ENCODE peak calls at places on chromosomes 3 and 15, in six cellular contexts. S, X, L, I, C and R are unnamed samples.

GRCh38 chr15:37096878-37097568 is 3.3 kb downstream of the MEIS2 start:
- DNase-seq in S (peak), X (no peak), L (no peak), I (peak), C (peak), R (no peak)

GRCh38 chr3:125050486-125051172 is 5.2 kb downstream of the HEG1 start:
- DNase-seq in S (no peak), X (no peak), L (no peak), I (no peak), C (no peak), R (no peak)

GRCh38 chr3:115503386-115503785 is 119.9 kb upstream of the GAP43 start:
- DNase-seq in S (no peak), X (no peak), L (no peak), I (no peak), C (no peak), R (no peak)

GRCh38 chr3:183515968-183516851 is 39.3 kb downstream of the KLHL6 start:
- DNase-seq in S (no peak), X (no peak), L (peak), I (no peak), C (no peak), R (no peak)

GRCh38 chr15:61227269-61228024 is 1.7 kb downstream of the RORA start:
- DNase-seq in S (peak), X (peak), L (no peak), I (peak), C (peak), R (no peak)

GRCh38 chr3:175932586-175932985 is 1073.5 kb downstream of the NAALADL2 start:
- DNase-seq in S (peak), X (no peak), L (no peak), I (no peak), C (no peak), R (no peak)

GRCh38 chr3:185534511-185534910 is 17.9 kb downstream of the LIPH start:
- DNase-seq in S (peak), X (no peak), L (no peak), I (no peak), C (no peak), R (no peak)

GRCh38 chr3:173825731-173826130 is 428.2 kb downstream of the NLGN1 start:
- DNase-seq in S (no peak), X (no peak), L (no peak), I (no peak), C (no peak), R (no peak)

GRCh38 chr3:71681224-71681668 is 44.0 kb downstream of the EIF4E3 start:
- DNase-seq in S (peak), X (peak), L (peak), I (peak), C (peak), R (no peak)

GRCh38 chr3:197270558-197271317 is 27.7 kb downstream of the DLG1 start:
- DNase-seq in S (no peak), X (no peak), L (no peak), I (no peak), C (no peak), R (no peak)

GRCh38 chr3:176914764-176915163 is 282.5 kb downstream of the TBL1XR1 start:
- DNase-seq in S (peak), X (no peak), L (no peak), I (no peak), C (no peak), R (no peak)

GRCh38 chr3:24401090-24401810 is 93.4 kb downstream of the THRB start:
- DNase-seq in S (no peak), X (no peak), L (no peak), I (no peak), C (no peak), R (no peak)

GRCh38 chr3:45486926-45487325 is 98.5 kb downstream of the LARS2 start:
- DNase-seq in S (no peak), X (no peak), L (no peak), I (no peak), C (no peak), R (no peak)

GRCh38 chr15:63385911-63386531 is 4.4 kb upstream of the CA12 start:
- DNase-seq in S (no peak), X (no peak), L (no peak), I (no peak), C (no peak), R (no peak)

GRCh38 chr3:197019021-197019420 is 10.6 kb downstream of the MELTF start:
- DNase-seq in S (no peak), X (no peak), L (no peak), I (no peak), C (no peak), R (peak)

GRCh38 chr3:69103123-69103522 is 18.4 kb downstream of the ARL6IP5 start:
- DNase-seq in S (no peak), X (no peak), L (no peak), I (no peak), C (no peak), R (no peak)

GRCh38 chr3:184688872-184689271 is 23.0 kb downstream of the MAGEF1 start:
- DNase-seq in S (no peak), X (no peak), L (no peak), I (no peak), C (no peak), R (no peak)

GRCh38 chr3:190321789-190322603 is at the start of gene CLDN1:
- DNase-seq in S (peak), X (peak), L (peak), I (peak), C (peak), R (peak)

GRCh38 chr3:174089592-174089991 is 692.0 kb downstream of the NLGN1 start:
- DNase-seq in S (no peak), X (no peak), L (no peak), I (no peak), C (no peak), R (no peak)

GRCh38 chr15:39242345-39242744 is 338.5 kb upstream of the THBS1 start:
- DNase-seq in S (peak), X (no peak), L (no peak), I (no peak), C (no peak), R (no peak)

GRCh38 chr3:147614210-147614609 is 205.0 kb downstream of the ZIC1 start:
- DNase-seq in S (no peak), X (no peak), L (no peak), I (no peak), C (no peak), R (no peak)

GRCh38 chr3:133987136-133987535 is 42.6 kb downstream of the SLCO2A1 start:
- DNase-seq in S (no peak), X (no peak), L (no peak), I (no peak), C (no peak), R (no peak)

GRCh38 chr3:8507496-8507895 is 5.9 kb downstream of the LMCD1 start:
- DNase-seq in S (no peak), X (no peak), L (no peak), I (no peak), C (no peak), R (no peak)

GRCh38 chr3:87488725-87489124 is 212.3 kb upstream of the POU1F1 start:
- DNase-seq in S (peak), X (no peak), L (no peak), I (no peak), C (no peak), R (no peak)

GRCh38 chr15:78988361-78988911 is 43.6 kb upstream of the CTSH start:
- DNase-seq in S (peak), X (peak), L (no peak), I (no peak), C (no peak), R (no peak)

GRCh38 chr3:134527037-134527436 is 41.2 kb downstream of the CEP63 start:
- DNase-seq in S (no peak), X (no peak), L (no peak), I (peak), C (peak), R (no peak)

GRCh38 chr15:68025860-68026424 is 28.2 kb upstream of the PIAS1 start:
- DNase-seq in S (peak), X (no peak), L (no peak), I (no peak), C (no peak), R (no peak)

GRCh38 chr3:120202363-120202762 is 82.7 kb downstream of the GPR156 start:
- DNase-seq in S (no peak), X (no peak), L (no peak), I (no peak), C (no peak), R (no peak)

GRCh38 chr15:27172821-27173220 is 201.8 kb downstream of the GABRG3 start:
- DNase-seq in S (no peak), X (no peak), L (no peak), I (no peak), C (no peak), R (no peak)

GRCh38 chr15:73767794-73768501 is 14.8 kb upstream of the INSYN1 start:
- DNase-seq in S (no peak), X (no peak), L (no peak), I (peak), C (no peak), R (no peak)

GRCh38 chr15:40762919-40763800 is 708 bp upstream of the GCHFR start:
- DNase-seq in S (peak), X (peak), L (no peak), I (peak), C (peak), R (no peak)

GRCh38 chr3:188037965-188038581 is 115.9 kb upstream of the LPP start:
- DNase-seq in S (no peak), X (no peak), L (no peak), I (no peak), C (no peak), R (no peak)

GRCh38 chr15:75532413-75533250 is 46.5 kb downstream of the PTPN9 start:
- DNase-seq in S (peak), X (peak), L (no peak), I (peak), C (peak), R (no peak)

GRCh38 chr15:62067448-62068044 is 769 bp downstream of the C2CD4A start:
- DNase-seq in S (no peak), X (peak), L (no peak), I (peak), C (peak), R (no peak)

GRCh38 chr15:60469893-60470641 is 8.9 kb downstream of the ICE2 start:
- DNase-seq in S (no peak), X (no peak), L (no peak), I (no peak), C (no peak), R (no peak)

GRCh38 chr3:87267953-87268645 is 8.3 kb downstream of the POU1F1 start:
- DNase-seq in S (no peak), X (no peak), L (no peak), I (no peak), C (no peak), R (no peak)

GRCh38 chr3:102069211-102069662 is 219.9 kb downstream of the NFKBIZ start:
- DNase-seq in S (peak), X (peak), L (no peak), I (no peak), C (no peak), R (no peak)

GRCh38 chr15:39691229-39691628 is 91.4 kb downstream of the FSIP1 start:
- DNase-seq in S (peak), X (peak), L (no peak), I (no peak), C (no peak), R (no peak)

DNA sequence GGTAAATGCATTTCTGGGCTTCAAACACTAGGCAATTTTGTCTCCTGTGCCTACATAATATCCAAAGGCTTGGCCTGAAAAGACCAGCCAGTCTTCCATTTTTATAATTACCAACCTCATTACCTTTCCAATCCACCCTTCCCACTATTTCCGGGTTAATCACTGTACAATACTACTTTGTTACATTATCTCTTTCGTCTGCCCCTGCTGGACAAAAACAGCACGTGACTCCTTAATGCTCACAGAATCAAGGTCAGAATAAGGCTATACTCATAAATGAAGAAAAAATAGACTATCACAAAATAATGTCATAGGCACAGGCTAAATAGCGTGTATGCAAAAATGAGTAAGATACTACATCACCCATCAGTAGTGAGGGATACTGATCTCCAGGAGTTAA is 40.1 kb downstream of the ABI3BP start:
- DNase-seq in S (no peak), X (no peak), L (no peak), I (no peak), C (no peak), R (no peak)
- TF ChIP-seq CTCF in S (no peak), X (no peak), L (no peak), I (peak), C (peak), R (peak)

GRCh38 chr15:85414495-85414894 is 34.1 kb downstream of the AKAP13 start:
- DNase-seq in S (peak), X (no peak), L (no peak), I (no peak), C (no peak), R (no peak)
- TF ChIP-seq CTCF in S (no peak), X (peak), L (peak), I (no peak), C (no peak), R (peak)

GRCh38 chr3:4720316-4721075 is 227.3 kb downstream of the ITPR1 start:
- DNase-seq in S (peak), X (peak), L (no peak), I (peak), C (no peak), R (no peak)
- TF ChIP-seq CTCF in S (peak), X (peak), L (no peak), I (peak), C (peak), R (peak)

GRCh38 chr3:7260975-7261374 is 400.1 kb downstream of the GRM7 start:
- DNase-seq in S (no peak), X (no peak), L (no peak), I (no peak), C (no peak), R (no peak)
- TF ChIP-seq CTCF in S (no peak), X (no peak), L (no peak), I (no peak), C (no peak), R (no peak)

GRCh38 chr15:65133550-65134200 is at the start of gene PDCD7:
- DNase-seq in S (peak), X (peak), L (peak), I (peak), C (peak), R (no peak)

GRCh38 chr15:65130941-65131340 is 2.7 kb downstream of the PDCD7 start:
- DNase-seq in S (no peak), X (no peak), L (no peak), I (peak), C (no peak), R (no peak)

GRCh38 chr15:65132841-65133549 is 613 bp downstream of the PDCD7 start:
- DNase-seq in S (peak), X (peak), L (no peak), I (peak), C (peak), R (no peak)
- TF ChIP-seq CTCF in S (no peak), X (no peak), L (no peak), I (no peak), C (no peak), R (peak)

GRCh38 chr15:89066280-89066679 is 22.0 kb upstream of the ABHD2 start:
- DNase-seq in S (no peak), X (no peak), L (no peak), I (no peak), C (no peak), R (no peak)
- TF ChIP-seq CTCF in S (no peak), X (no peak), L (no peak), I (no peak), C (no peak), R (no peak)

GRCh38 chr3:73623996-73624362 is 762 bp downstream of the PDZRN3 start:
- DNase-seq in S (peak), X (peak), L (no peak), I (peak), C (peak), R (no peak)
- TF ChIP-seq CTCF in S (no peak), X (peak), L (no peak), I (peak), C (peak), R (peak)

GRCh38 chr3:180684807-180685206 is 5.5 kb upstream of the CCDC39 start:
- DNase-seq in S (no peak), X (no peak), L (no peak), I (peak), C (no peak), R (no peak)

GRCh38 chr3:180678231-180678630 is 1.1 kb downstream of the CCDC39 start:
- DNase-seq in S (no peak), X (no peak), L (no peak), I (no peak), C (no peak), R (no peak)

GRCh38 chr3:180680097-180680430 is 775 bp upstream of the CCDC39 start:
- DNase-seq in S (peak), X (no peak), L (no peak), I (peak), C (no peak), R (no peak)

GRCh38 chr3:180683816-180684215 is 4.5 kb upstream of the CCDC39 start:
- DNase-seq in S (no peak), X (no peak), L (no peak), I (no peak), C (no peak), R (no peak)

GRCh38 chr3:180679178-180680096 is at the start of gene CCDC39:
- DNase-seq in S (peak), X (peak), L (peak), I (peak), C (peak), R (peak)
- TF ChIP-seq CTCF in S (no peak), X (no peak), L (no peak), I (peak), C (no peak), R (no peak)

DNA sequence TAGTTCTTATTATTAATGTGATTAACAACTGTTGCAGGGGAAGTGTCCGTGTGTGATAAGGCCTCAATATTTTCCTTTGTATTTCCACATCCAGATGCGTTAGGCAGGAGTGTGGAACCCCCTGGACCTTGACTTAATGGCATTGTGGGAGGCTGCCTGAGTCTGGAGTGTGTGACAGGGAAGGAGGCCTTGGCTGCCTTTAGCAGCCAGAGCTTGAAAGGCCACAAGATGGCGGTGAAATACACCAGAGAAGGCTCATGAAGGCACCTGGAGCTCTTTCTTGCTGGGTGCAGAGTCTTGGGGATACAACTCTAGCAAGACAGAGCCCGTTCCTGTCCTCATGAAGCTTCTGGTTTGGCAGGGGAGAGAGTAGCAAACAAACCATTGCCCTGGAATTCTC is 36.9 kb downstream of the POLR2M start:
- DNase-seq in S (no peak), X (no peak), L (no peak), I (peak), C (peak), R (no peak)
- TF ChIP-seq CTCF in S (no peak), X (no peak), L (no peak), I (peak), C (peak), R (peak)

GRCh38 chr3:138940446-138940845 is 6.5 kb downstream of the FOXL2 start:
- DNase-seq in S (no peak), X (no peak), L (no peak), I (no peak), C (no peak), R (no peak)

GRCh38 chr3:138939563-138940241 is 7.2 kb downstream of the FOXL2 start:
- DNase-seq in S (no peak), X (no peak), L (no peak), I (peak), C (no peak), R (no peak)

GRCh38 chr3:138942271-138942670 is 4.7 kb downstream of the FOXL2 start:
- DNase-seq in S (no peak), X (no peak), L (no peak), I (no peak), C (no peak), R (no peak)

GRCh38 chr3:138942861-138943623 is 3.9 kb downstream of the FOXL2 start:
- DNase-seq in S (no peak), X (no peak), L (no peak), I (peak), C (peak), R (no peak)

DNA sequence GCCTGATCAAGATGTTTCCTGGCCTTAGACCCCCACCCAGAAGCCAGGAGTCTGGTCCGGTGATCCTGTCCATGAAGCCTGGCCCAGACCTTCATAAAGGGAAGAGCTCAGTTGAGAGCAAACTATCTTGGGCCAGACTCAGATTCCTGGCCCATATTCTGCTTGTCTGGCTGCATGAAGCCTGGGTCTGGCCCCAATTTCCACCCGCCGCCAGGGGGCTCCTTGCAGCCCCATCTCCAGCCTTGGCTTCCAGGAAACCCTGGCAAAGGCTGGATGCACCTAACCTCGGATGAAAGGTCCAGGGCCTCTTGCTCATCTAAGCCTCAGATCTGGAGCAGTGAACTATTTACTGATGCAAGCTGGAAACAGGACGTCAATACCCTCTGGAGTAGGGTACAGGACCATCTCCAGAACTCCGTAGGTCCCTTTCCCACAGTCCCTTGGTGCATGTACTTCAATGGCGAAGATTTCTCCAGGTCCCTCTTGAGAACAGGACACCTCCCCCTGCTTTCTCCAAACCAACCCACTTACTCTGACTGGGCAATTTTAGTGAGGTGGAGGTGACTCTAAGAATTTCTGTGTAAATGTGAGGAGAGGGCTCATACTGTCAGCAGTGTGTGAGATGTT is 5.6 kb downstream of the FOXL2 start:
- DNase-seq in S (peak), X (no peak), L (no peak), I (peak), C (peak), R (no peak)
- TF ChIP-seq CTCF in S (peak), X (no peak), L (no peak), I (peak), C (peak), R (peak)